ENCODE peak calls at places on chromosome 12, in seven cellular contexts. One of them, this sample, is unnamed.

GRCh38 chr12:116455540-116456306 is 103.5 kb upstream of the MAP1LC3B2 start:
- DNase-seq in SK-N-DZ: peak
- DNase-seq in IMR-90: peak
- DNase-seq in endothelial cell: peak
- DNase-seq in activated CD4-positive, alpha-beta memory T cell treated with anti-CD3 and anti-CD28 coated beads, Interleukin-2, amount 10 ng/mL, durations not matched to agents 7 days and 5 days: no peak
- DNase-seq in activated T-cell treated with anti-CD3 and anti-CD28 coated beads, Interleukin-2, amount 50 U/mL, for 4 hours: no peak
- DNase-seq in sigmoid colon: peak
- DNase-seq in this sample: peak

GRCh38 chr12:19428261-19428660 is 11.0 kb upstream of the AEBP2 start:
- DNase-seq in IMR-90: no peak
- DNase-seq in sigmoid colon: no peak
- DNase-seq in activated CD4-positive, alpha-beta memory T cell treated with anti-CD3 and anti-CD28 coated beads, Interleukin-2, amount 10 ng/mL, durations not matched to agents 7 days and 5 days: peak
- DNase-seq in endothelial cell: no peak
- DNase-seq in activated T-cell treated with anti-CD3 and anti-CD28 coated beads, Interleukin-2, amount 50 U/mL, for 4 hours: no peak
- DNase-seq in SK-N-DZ: no peak
- DNase-seq in this sample: no peak

GRCh38 chr12:10501031-10501430 is 4.7 kb upstream of the EIF2S3B start:
- DNase-seq in activated T-cell treated with anti-CD3 and anti-CD28 coated beads, Interleukin-2, amount 50 U/mL, for 4 hours: no peak
- DNase-seq in IMR-90: no peak
- DNase-seq in endothelial cell: no peak
- DNase-seq in SK-N-DZ: no peak
- DNase-seq in activated CD4-positive, alpha-beta memory T cell treated with anti-CD3 and anti-CD28 coated beads, Interleukin-2, amount 10 ng/mL, durations not matched to agents 7 days and 5 days: no peak
- DNase-seq in sigmoid colon: no peak
- DNase-seq in this sample: peak

GRCh38 chr12:106288510-106289195 is 13.9 kb upstream of the TCP11L2 start:
- DNase-seq in activated CD4-positive, alpha-beta memory T cell treated with anti-CD3 and anti-CD28 coated beads, Interleukin-2, amount 10 ng/mL, durations not matched to agents 7 days and 5 days: no peak
- DNase-seq in endothelial cell: no peak
- DNase-seq in SK-N-DZ: no peak
- DNase-seq in sigmoid colon: no peak
- DNase-seq in IMR-90: peak
- DNase-seq in activated T-cell treated with anti-CD3 and anti-CD28 coated beads, Interleukin-2, amount 50 U/mL, for 4 hours: no peak
- DNase-seq in this sample: peak

GRCh38 chr12:34625116-34625515 is 602.8 kb downstream of the ALG10 start:
- DNase-seq in activated CD4-positive, alpha-beta memory T cell treated with anti-CD3 and anti-CD28 coated beads, Interleukin-2, amount 10 ng/mL, durations not matched to agents 7 days and 5 days: no peak
- DNase-seq in activated T-cell treated with anti-CD3 and anti-CD28 coated beads, Interleukin-2, amount 50 U/mL, for 4 hours: no peak
- DNase-seq in sigmoid colon: no peak
- DNase-seq in SK-N-DZ: peak
- DNase-seq in IMR-90: no peak
- DNase-seq in endothelial cell: no peak
- DNase-seq in this sample: peak

GRCh38 chr12:102120886-102121285 is 903 bp downstream of the PARPBP start:
- DNase-seq in endothelial cell: peak
- DNase-seq in SK-N-DZ: peak
- DNase-seq in IMR-90: peak
- DNase-seq in sigmoid colon: no peak
- DNase-seq in activated CD4-positive, alpha-beta memory T cell treated with anti-CD3 and anti-CD28 coated beads, Interleukin-2, amount 10 ng/mL, durations not matched to agents 7 days and 5 days: no peak
- DNase-seq in activated T-cell treated with anti-CD3 and anti-CD28 coated beads, Interleukin-2, amount 50 U/mL, for 4 hours: no peak
- DNase-seq in this sample: peak

GRCh38 chr12:110677206-110677911 is 11.6 kb downstream of the HVCN1 start:
- DNase-seq in SK-N-DZ: no peak
- DNase-seq in activated CD4-positive, alpha-beta memory T cell treated with anti-CD3 and anti-CD28 coated beads, Interleukin-2, amount 10 ng/mL, durations not matched to agents 7 days and 5 days: no peak
- DNase-seq in endothelial cell: no peak
- DNase-seq in IMR-90: no peak
- DNase-seq in sigmoid colon: no peak
- DNase-seq in activated T-cell treated with anti-CD3 and anti-CD28 coated beads, Interleukin-2, amount 50 U/mL, for 4 hours: no peak
- DNase-seq in this sample: no peak

GRCh38 chr12:5083955-5084849 is 40.5 kb downstream of the KCNA5 start:
- DNase-seq in SK-N-DZ: peak
- DNase-seq in IMR-90: peak
- DNase-seq in endothelial cell: peak
- DNase-seq in activated CD4-positive, alpha-beta memory T cell treated with anti-CD3 and anti-CD28 coated beads, Interleukin-2, amount 10 ng/mL, durations not matched to agents 7 days and 5 days: no peak
- DNase-seq in sigmoid colon: no peak
- DNase-seq in activated T-cell treated with anti-CD3 and anti-CD28 coated beads, Interleukin-2, amount 50 U/mL, for 4 hours: no peak
- DNase-seq in this sample: peak

GRCh38 chr12:5259523-5259922 is 172.4 kb upstream of the NTF3 start:
- DNase-seq in activated T-cell treated with anti-CD3 and anti-CD28 coated beads, Interleukin-2, amount 50 U/mL, for 4 hours: no peak
- DNase-seq in sigmoid colon: no peak
- DNase-seq in SK-N-DZ: no peak
- DNase-seq in endothelial cell: no peak
- DNase-seq in IMR-90: peak
- DNase-seq in activated CD4-positive, alpha-beta memory T cell treated with anti-CD3 and anti-CD28 coated beads, Interleukin-2, amount 10 ng/mL, durations not matched to agents 7 days and 5 days: no peak
- DNase-seq in this sample: no peak

GRCh38 chr12:124906606-124907261 is 7.7 kb downstream of the UBC start:
- DNase-seq in IMR-90: peak
- DNase-seq in SK-N-DZ: peak
- DNase-seq in endothelial cell: peak
- DNase-seq in activated T-cell treated with anti-CD3 and anti-CD28 coated beads, Interleukin-2, amount 50 U/mL, for 4 hours: peak
- DNase-seq in activated CD4-positive, alpha-beta memory T cell treated with anti-CD3 and anti-CD28 coated beads, Interleukin-2, amount 10 ng/mL, durations not matched to agents 7 days and 5 days: peak
- DNase-seq in sigmoid colon: peak
- DNase-seq in this sample: peak

GRCh38 chr12:53729659-53730058 is 2.4 kb upstream of the CALCOCO1 start:
- DNase-seq in activated CD4-positive, alpha-beta memory T cell treated with anti-CD3 and anti-CD28 coated beads, Interleukin-2, amount 10 ng/mL, durations not matched to agents 7 days and 5 days: no peak
- DNase-seq in endothelial cell: no peak
- DNase-seq in SK-N-DZ: no peak
- DNase-seq in IMR-90: no peak
- DNase-seq in activated T-cell treated with anti-CD3 and anti-CD28 coated beads, Interleukin-2, amount 50 U/mL, for 4 hours: no peak
- DNase-seq in sigmoid colon: no peak
- DNase-seq in this sample: no peak

GRCh38 chr12:9130244-9130643 is 14.5 kb upstream of the A2M start:
- DNase-seq in activated T-cell treated with anti-CD3 and anti-CD28 coated beads, Interleukin-2, amount 50 U/mL, for 4 hours: no peak
- DNase-seq in activated CD4-positive, alpha-beta memory T cell treated with anti-CD3 and anti-CD28 coated beads, Interleukin-2, amount 10 ng/mL, durations not matched to agents 7 days and 5 days: no peak
- DNase-seq in IMR-90: no peak
- DNase-seq in SK-N-DZ: no peak
- DNase-seq in endothelial cell: no peak
- DNase-seq in sigmoid colon: no peak
- DNase-seq in this sample: no peak

GRCh38 chr12:42213023-42213422 is 25.0 kb downstream of the YAF2 start:
- DNase-seq in sigmoid colon: no peak
- DNase-seq in activated T-cell treated with anti-CD3 and anti-CD28 coated beads, Interleukin-2, amount 50 U/mL, for 4 hours: no peak
- DNase-seq in endothelial cell: no peak
- DNase-seq in IMR-90: peak
- DNase-seq in activated CD4-positive, alpha-beta memory T cell treated with anti-CD3 and anti-CD28 coated beads, Interleukin-2, amount 10 ng/mL, durations not matched to agents 7 days and 5 days: no peak
- DNase-seq in SK-N-DZ: peak
- DNase-seq in this sample: peak

GRCh38 chr12:107393043-107393725 is 292.4 kb upstream of the PWP1 start:
- DNase-seq in endothelial cell: no peak
- DNase-seq in sigmoid colon: no peak
- DNase-seq in activated CD4-positive, alpha-beta memory T cell treated with anti-CD3 and anti-CD28 coated beads, Interleukin-2, amount 10 ng/mL, durations not matched to agents 7 days and 5 days: no peak
- DNase-seq in activated T-cell treated with anti-CD3 and anti-CD28 coated beads, Interleukin-2, amount 50 U/mL, for 4 hours: no peak
- DNase-seq in IMR-90: no peak
- DNase-seq in SK-N-DZ: no peak
- DNase-seq in this sample: no peak

GRCh38 chr12:106839343-106839742 is 64.9 kb downstream of the RIC8B start:
- DNase-seq in endothelial cell: no peak
- DNase-seq in activated T-cell treated with anti-CD3 and anti-CD28 coated beads, Interleukin-2, amount 50 U/mL, for 4 hours: no peak
- DNase-seq in activated CD4-positive, alpha-beta memory T cell treated with anti-CD3 and anti-CD28 coated beads, Interleukin-2, amount 10 ng/mL, durations not matched to agents 7 days and 5 days: no peak
- DNase-seq in IMR-90: no peak
- DNase-seq in sigmoid colon: no peak
- DNase-seq in SK-N-DZ: no peak
- DNase-seq in this sample: no peak

GRCh38 chr12:115639667-115640012 is 637.9 kb downstream of the MED13L start:
- DNase-seq in activated CD4-positive, alpha-beta memory T cell treated with anti-CD3 and anti-CD28 coated beads, Interleukin-2, amount 10 ng/mL, durations not matched to agents 7 days and 5 days: no peak
- DNase-seq in activated T-cell treated with anti-CD3 and anti-CD28 coated beads, Interleukin-2, amount 50 U/mL, for 4 hours: no peak
- DNase-seq in endothelial cell: no peak
- DNase-seq in sigmoid colon: no peak
- DNase-seq in IMR-90: no peak
- DNase-seq in SK-N-DZ: no peak
- DNase-seq in this sample: no peak

GRCh38 chr12:63103489-63104131 is 47.4 kb downstream of the AVPR1A start:
- DNase-seq in activated CD4-positive, alpha-beta memory T cell treated with anti-CD3 and anti-CD28 coated beads, Interleukin-2, amount 10 ng/mL, durations not matched to agents 7 days and 5 days: no peak
- DNase-seq in sigmoid colon: no peak
- DNase-seq in activated T-cell treated with anti-CD3 and anti-CD28 coated beads, Interleukin-2, amount 50 U/mL, for 4 hours: no peak
- DNase-seq in endothelial cell: peak
- DNase-seq in IMR-90: peak
- DNase-seq in SK-N-DZ: peak
- DNase-seq in this sample: peak

GRCh38 chr12:105368047-105368646 is 37.7 kb downstream of the C12orf75 start:
- DNase-seq in SK-N-DZ: no peak
- DNase-seq in endothelial cell: no peak
- DNase-seq in activated CD4-positive, alpha-beta memory T cell treated with anti-CD3 and anti-CD28 coated beads, Interleukin-2, amount 10 ng/mL, durations not matched to agents 7 days and 5 days: no peak
- DNase-seq in sigmoid colon: no peak
- DNase-seq in activated T-cell treated with anti-CD3 and anti-CD28 coated beads, Interleukin-2, amount 50 U/mL, for 4 hours: no peak
- DNase-seq in IMR-90: no peak
- DNase-seq in this sample: no peak

GRCh38 chr12:79127268-79127895 is 262.8 kb downstream of the SYT1 start:
- DNase-seq in endothelial cell: no peak
- DNase-seq in activated T-cell treated with anti-CD3 and anti-CD28 coated beads, Interleukin-2, amount 50 U/mL, for 4 hours: no peak
- DNase-seq in activated CD4-positive, alpha-beta memory T cell treated with anti-CD3 and anti-CD28 coated beads, Interleukin-2, amount 10 ng/mL, durations not matched to agents 7 days and 5 days: no peak
- DNase-seq in sigmoid colon: no peak
- DNase-seq in SK-N-DZ: no peak
- DNase-seq in IMR-90: peak
- DNase-seq in this sample: no peak

GRCh38 chr12:58148405-58148804 is 207.0 kb downstream of the ATP23 start:
- DNase-seq in endothelial cell: peak
- DNase-seq in activated CD4-positive, alpha-beta memory T cell treated with anti-CD3 and anti-CD28 coated beads, Interleukin-2, amount 10 ng/mL, durations not matched to agents 7 days and 5 days: no peak
- DNase-seq in sigmoid colon: no peak
- DNase-seq in SK-N-DZ: peak
- DNase-seq in activated T-cell treated with anti-CD3 and anti-CD28 coated beads, Interleukin-2, amount 50 U/mL, for 4 hours: no peak
- DNase-seq in IMR-90: peak
- DNase-seq in this sample: no peak

GRCh38 chr12:62933871-62934798 is 815 bp downstream of the PPM1H start:
- DNase-seq in IMR-90: peak
- DNase-seq in SK-N-DZ: peak
- DNase-seq in activated T-cell treated with anti-CD3 and anti-CD28 coated beads, Interleukin-2, amount 50 U/mL, for 4 hours: no peak
- DNase-seq in activated CD4-positive, alpha-beta memory T cell treated with anti-CD3 and anti-CD28 coated beads, Interleukin-2, amount 10 ng/mL, durations not matched to agents 7 days and 5 days: no peak
- DNase-seq in sigmoid colon: no peak
- DNase-seq in endothelial cell: peak
- DNase-seq in this sample: peak